ENCODE peak calls at places on chromosomes 7 and 10, in eight cellular contexts. One of them, this sample, is unnamed.
A peak's percentile ranks its signal among the peaks of the same experiment; 100 is the strongest.

GRCh38 chr7:107582906-107583305 is 2.9 kb downstream of the BCAP29 start:
- DNase-seq in Peyer's patch: no peak
- DNase-seq in GM12864: no peak
- DNase-seq in brain microvascular endothelial cell: no peak
- DNase-seq in epithelial cell of proximal tubule: no peak
- DNase-seq in psoas muscle: no peak
- DNase-seq in fibroblast of mammary gland: no peak
- DNase-seq in lower leg skin: no peak
- DNase-seq in this sample: no peak

GRCh38 chr10:15485684-15486316 is 114.7 kb upstream of the FAM171A1 start:
- DNase-seq in brain microvascular endothelial cell: peak; percentile 69
- DNase-seq in epithelial cell of proximal tubule: no peak
- DNase-seq in psoas muscle: no peak
- DNase-seq in Peyer's patch: no peak
- DNase-seq in fibroblast of mammary gland: peak; percentile 92
- DNase-seq in GM12864: no peak
- DNase-seq in lower leg skin: no peak
- DNase-seq in this sample: no peak

GRCh38 chr10:119517235-119518141 is 25.0 kb downstream of the RGS10 start:
- DNase-seq in epithelial cell of proximal tubule: no peak
- DNase-seq in fibroblast of mammary gland: peak; percentile 23
- DNase-seq in lower leg skin: peak; percentile 62
- DNase-seq in psoas muscle: no peak
- DNase-seq in brain microvascular endothelial cell: peak; percentile 86
- DNase-seq in GM12864: peak; percentile 70
- DNase-seq in Peyer's patch: peak; percentile 81
- DNase-seq in this sample: peak; percentile 85

GRCh38 chr7:27082171-27082570 is 13.6 kb downstream of the HOXA1 start:
- DNase-seq in fibroblast of mammary gland: no peak
- DNase-seq in brain microvascular endothelial cell: no peak
- DNase-seq in lower leg skin: no peak
- DNase-seq in epithelial cell of proximal tubule: no peak
- DNase-seq in psoas muscle: no peak
- DNase-seq in GM12864: no peak
- DNase-seq in Peyer's patch: no peak
- DNase-seq in this sample: no peak

GRCh38 chr7:115328018-115328417 is 406.1 kb downstream of the MDFIC start:
- DNase-seq in brain microvascular endothelial cell: no peak
- DNase-seq in lower leg skin: no peak
- DNase-seq in psoas muscle: no peak
- DNase-seq in GM12864: no peak
- DNase-seq in Peyer's patch: no peak
- DNase-seq in epithelial cell of proximal tubule: no peak
- DNase-seq in fibroblast of mammary gland: peak; percentile 58
- DNase-seq in this sample: no peak

GRCh38 chr10:24901686-24902399 is 50.6 kb downstream of the PRTFDC1 start:
- DNase-seq in Peyer's patch: peak; percentile 23
- DNase-seq in fibroblast of mammary gland: peak; percentile 99
- DNase-seq in psoas muscle: peak; percentile 64
- DNase-seq in GM12864: no peak
- DNase-seq in brain microvascular endothelial cell: peak; percentile 86
- DNase-seq in epithelial cell of proximal tubule: peak; percentile 98
- DNase-seq in lower leg skin: no peak
- DNase-seq in this sample: peak; percentile 45

GRCh38 chr10:74825033-74825370 is 1.4 kb upstream of the KAT6B start:
- DNase-seq in epithelial cell of proximal tubule: no peak
- DNase-seq in Peyer's patch: no peak
- DNase-seq in GM12864: no peak
- DNase-seq in psoas muscle: peak; percentile 75
- DNase-seq in brain microvascular endothelial cell: no peak
- DNase-seq in lower leg skin: peak; percentile 29
- DNase-seq in fibroblast of mammary gland: no peak
- DNase-seq in this sample: peak; percentile 68

GRCh38 chr7:32070406-32071360 is at the start of gene PDE1C:
- DNase-seq in epithelial cell of proximal tubule: no peak
- DNase-seq in GM12864: no peak
- DNase-seq in fibroblast of mammary gland: no peak
- DNase-seq in Peyer's patch: no peak
- DNase-seq in lower leg skin: no peak
- DNase-seq in brain microvascular endothelial cell: no peak
- DNase-seq in psoas muscle: no peak
- DNase-seq in this sample: no peak

GRCh38 chr10:35781643-35782035 is 139.5 kb upstream of the FZD8 start:
- DNase-seq in epithelial cell of proximal tubule: no peak
- DNase-seq in psoas muscle: no peak
- DNase-seq in Peyer's patch: no peak
- DNase-seq in lower leg skin: no peak
- DNase-seq in fibroblast of mammary gland: peak; percentile 22
- DNase-seq in GM12864: no peak
- DNase-seq in brain microvascular endothelial cell: no peak
- DNase-seq in this sample: peak; percentile 18

GRCh38 chr10:127195571-127196226 is 692 bp downstream of the INSYN2A start:
- DNase-seq in GM12864: no peak
- DNase-seq in brain microvascular endothelial cell: no peak
- DNase-seq in epithelial cell of proximal tubule: no peak
- DNase-seq in fibroblast of mammary gland: peak; percentile 16
- DNase-seq in psoas muscle: no peak
- DNase-seq in Peyer's patch: no peak
- DNase-seq in lower leg skin: no peak
- DNase-seq in this sample: no peak

GRCh38 chr10:126569513-126570447 is 100.7 kb downstream of the C10orf90 start:
- DNase-seq in GM12864: no peak
- DNase-seq in Peyer's patch: no peak
- DNase-seq in psoas muscle: no peak
- DNase-seq in epithelial cell of proximal tubule: peak; percentile 59
- DNase-seq in fibroblast of mammary gland: peak; percentile 86
- DNase-seq in lower leg skin: no peak
- DNase-seq in brain microvascular endothelial cell: peak; percentile 91
- DNase-seq in this sample: no peak

GRCh38 chr7:27160546-27161213 is 4.2 kb upstream of the HOXA7 start:
- DNase-seq in GM12864: peak; percentile 51
- DNase-seq in psoas muscle: peak; percentile 93
- DNase-seq in brain microvascular endothelial cell: peak; percentile 40
- DNase-seq in epithelial cell of proximal tubule: no peak
- DNase-seq in Peyer's patch: peak; percentile 91
- DNase-seq in fibroblast of mammary gland: peak; percentile 86
- DNase-seq in lower leg skin: peak; percentile 90
- DNase-seq in this sample: peak; percentile 93

GRCh38 chr7:10939237-10939910 is 34.3 kb upstream of the PHF14 start:
- DNase-seq in brain microvascular endothelial cell: no peak
- DNase-seq in GM12864: peak; percentile 10
- DNase-seq in psoas muscle: peak; percentile 45
- DNase-seq in epithelial cell of proximal tubule: no peak
- DNase-seq in lower leg skin: no peak
- DNase-seq in fibroblast of mammary gland: peak; percentile 2
- DNase-seq in Peyer's patch: no peak
- DNase-seq in this sample: no peak

GRCh38 chr7:1380821-1381580 is 78.3 kb downstream of the MICALL2 start:
- DNase-seq in Peyer's patch: no peak
- DNase-seq in GM12864: no peak
- DNase-seq in lower leg skin: no peak
- DNase-seq in brain microvascular endothelial cell: no peak
- DNase-seq in epithelial cell of proximal tubule: no peak
- DNase-seq in psoas muscle: no peak
- DNase-seq in fibroblast of mammary gland: no peak
- DNase-seq in this sample: no peak

GRCh38 chr10:921471-922414 is 9.8 kb downstream of the LARP4B start:
- DNase-seq in fibroblast of mammary gland: peak; percentile 83
- DNase-seq in Peyer's patch: peak; percentile 12
- DNase-seq in lower leg skin: no peak
- DNase-seq in GM12864: no peak
- DNase-seq in psoas muscle: no peak
- DNase-seq in epithelial cell of proximal tubule: no peak
- DNase-seq in brain microvascular endothelial cell: peak; percentile 50
- DNase-seq in this sample: no peak

GRCh38 chr10:46270086-46270811 is 16.5 kb upstream of the ANTXRL start:
- DNase-seq in brain microvascular endothelial cell: no peak
- DNase-seq in fibroblast of mammary gland: no peak
- DNase-seq in epithelial cell of proximal tubule: no peak
- DNase-seq in GM12864: no peak
- DNase-seq in lower leg skin: no peak
- DNase-seq in psoas muscle: no peak
- DNase-seq in Peyer's patch: peak; percentile 43
- DNase-seq in this sample: no peak

GRCh38 chr7:30246392-30246791 is 38.0 kb upstream of the ZNRF2 start:
- DNase-seq in Peyer's patch: no peak
- DNase-seq in brain microvascular endothelial cell: no peak
- DNase-seq in epithelial cell of proximal tubule: no peak
- DNase-seq in fibroblast of mammary gland: no peak
- DNase-seq in psoas muscle: no peak
- DNase-seq in GM12864: no peak
- DNase-seq in lower leg skin: no peak
- DNase-seq in this sample: no peak

GRCh38 chr7:341841-342638 is 52.1 kb downstream of the FOXL3 start:
- DNase-seq in lower leg skin: no peak
- DNase-seq in psoas muscle: peak; percentile 83
- DNase-seq in GM12864: no peak
- DNase-seq in brain microvascular endothelial cell: no peak
- DNase-seq in epithelial cell of proximal tubule: no peak
- DNase-seq in Peyer's patch: no peak
- DNase-seq in fibroblast of mammary gland: no peak
- DNase-seq in this sample: no peak
- TF ChIP-seq CTCF in lower leg skin: no peak
- TF ChIP-seq CTCF in psoas muscle: no peak
- TF ChIP-seq CTCF in GM12864: no peak
- TF ChIP-seq CTCF in brain microvascular endothelial cell: no peak
- TF ChIP-seq CTCF in epithelial cell of proximal tubule: no peak
- TF ChIP-seq CTCF in Peyer's patch: peak; percentile 23
- TF ChIP-seq CTCF in fibroblast of mammary gland: no peak
- TF ChIP-seq CTCF in this sample: no peak

GRCh38 chr10:122139627-122140151 is 131.4 kb upstream of the BTBD16 start:
- DNase-seq in psoas muscle: peak; percentile 65
- DNase-seq in lower leg skin: no peak
- DNase-seq in Peyer's patch: no peak
- DNase-seq in fibroblast of mammary gland: peak; percentile 64
- DNase-seq in brain microvascular endothelial cell: no peak
- DNase-seq in epithelial cell of proximal tubule: no peak
- DNase-seq in GM12864: no peak
- DNase-seq in this sample: no peak
- H3K4me3 ChIP-seq in psoas muscle: no peak overlapping the region
- H3K4me3 ChIP-seq in lower leg skin: no peak overlapping the region
- H3K4me3 ChIP-seq in Peyer's patch: no peak overlapping the region
- H3K4me3 ChIP-seq in fibroblast of mammary gland: no peak overlapping the region
- H3K4me3 ChIP-seq in brain microvascular endothelial cell: no peak overlapping the region
- H3K4me3 ChIP-seq in epithelial cell of proximal tubule: no peak overlapping the region
- H3K4me3 ChIP-seq in GM12864: no peak overlapping the region
- H3K4me3 ChIP-seq in this sample: no peak overlapping the region

DNA sequence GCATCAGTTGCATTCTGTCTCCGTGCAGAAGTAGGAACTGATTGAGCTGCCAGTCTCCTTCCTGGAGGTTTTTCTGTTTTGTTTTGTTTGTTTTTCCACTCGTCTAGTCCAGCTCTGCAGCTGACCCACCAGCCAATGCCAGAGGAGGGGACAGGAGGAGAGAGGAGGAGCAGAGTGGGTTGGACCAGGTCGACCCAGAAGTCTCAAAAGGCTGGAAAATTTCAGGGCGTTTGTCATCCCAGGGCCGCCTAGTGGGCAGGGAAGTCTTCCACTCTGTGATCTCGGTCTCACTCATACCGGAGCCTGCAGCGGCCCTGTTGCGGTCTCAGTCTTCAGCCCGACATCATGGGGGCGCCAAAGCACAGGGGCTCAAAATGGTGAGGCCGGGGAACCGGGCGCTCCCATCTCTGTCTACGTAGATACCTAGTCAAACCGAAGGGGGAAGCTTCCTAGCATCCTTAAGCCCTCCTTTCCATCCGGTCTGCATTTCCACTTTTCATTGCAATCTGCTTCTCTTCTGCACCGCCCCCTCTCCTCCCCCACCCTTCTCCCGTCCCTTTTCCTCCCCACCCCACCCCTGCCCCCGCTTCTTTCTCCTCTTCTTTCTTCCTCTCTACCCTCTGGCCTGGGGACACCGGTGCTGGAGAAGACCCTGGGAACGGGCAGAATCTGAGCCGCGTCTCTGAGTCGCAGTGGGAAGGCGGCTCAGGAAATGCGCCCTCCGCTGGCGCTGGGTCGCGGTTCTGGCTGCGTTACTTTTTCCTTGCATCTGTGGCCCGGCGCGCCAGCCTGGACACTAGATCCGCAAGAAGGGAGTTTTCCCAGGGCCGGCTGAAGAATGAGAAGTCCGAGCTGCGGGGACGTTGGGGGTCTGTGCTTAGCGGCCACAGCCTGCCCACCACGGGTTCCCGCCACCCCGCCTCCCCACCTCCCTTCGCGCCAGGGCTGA is 16.2 kb upstream of the PAX2 start:
- DNase-seq in fibroblast of mammary gland: peak; percentile 19
- DNase-seq in Peyer's patch: no peak
- DNase-seq in GM12864: no peak
- DNase-seq in brain microvascular endothelial cell: no peak
- DNase-seq in epithelial cell of proximal tubule: no peak
- DNase-seq in psoas muscle: no peak
- DNase-seq in lower leg skin: no peak
- DNase-seq in this sample: peak; percentile 41
- TF ChIP-seq CTCF in fibroblast of mammary gland: no peak
- TF ChIP-seq CTCF in Peyer's patch: no peak
- TF ChIP-seq CTCF in GM12864: peak; percentile 6
- TF ChIP-seq CTCF in brain microvascular endothelial cell: peak; percentile 63
- TF ChIP-seq CTCF in epithelial cell of proximal tubule: peak; percentile 64
- TF ChIP-seq CTCF in psoas muscle: no peak
- TF ChIP-seq CTCF in lower leg skin: no peak
- TF ChIP-seq CTCF in this sample: peak; percentile 34

GRCh38 chr10:7704360-7704759 is 1.2 kb downstream of the ITIH2 start:
- DNase-seq in brain microvascular endothelial cell: no peak
- DNase-seq in Peyer's patch: no peak
- DNase-seq in GM12864: no peak
- DNase-seq in fibroblast of mammary gland: no peak
- DNase-seq in psoas muscle: no peak
- DNase-seq in epithelial cell of proximal tubule: no peak
- DNase-seq in lower leg skin: no peak
- DNase-seq in this sample: no peak

GRCh38 chr10:7706534-7707073 is 3.5 kb downstream of the ITIH2 start:
- DNase-seq in brain microvascular endothelial cell: no peak
- DNase-seq in epithelial cell of proximal tubule: no peak
- DNase-seq in GM12864: no peak
- DNase-seq in lower leg skin: no peak
- DNase-seq in Peyer's patch: no peak
- DNase-seq in psoas muscle: no peak
- DNase-seq in fibroblast of mammary gland: no peak
- DNase-seq in this sample: no peak

GRCh38 chr10:7707102-7707501 is 4.0 kb downstream of the ITIH2 start:
- DNase-seq in GM12864: no peak
- DNase-seq in fibroblast of mammary gland: no peak
- DNase-seq in lower leg skin: no peak
- DNase-seq in epithelial cell of proximal tubule: peak; percentile 90
- DNase-seq in Peyer's patch: no peak
- DNase-seq in brain microvascular endothelial cell: no peak
- DNase-seq in psoas muscle: no peak
- DNase-seq in this sample: no peak

GRCh38 chr10:7703140-7703539 is at the start of gene ITIH2:
- DNase-seq in fibroblast of mammary gland: no peak
- DNase-seq in brain microvascular endothelial cell: no peak
- DNase-seq in Peyer's patch: no peak
- DNase-seq in epithelial cell of proximal tubule: no peak
- DNase-seq in lower leg skin: no peak
- DNase-seq in GM12864: no peak
- DNase-seq in psoas muscle: no peak
- DNase-seq in this sample: no peak

DNA sequence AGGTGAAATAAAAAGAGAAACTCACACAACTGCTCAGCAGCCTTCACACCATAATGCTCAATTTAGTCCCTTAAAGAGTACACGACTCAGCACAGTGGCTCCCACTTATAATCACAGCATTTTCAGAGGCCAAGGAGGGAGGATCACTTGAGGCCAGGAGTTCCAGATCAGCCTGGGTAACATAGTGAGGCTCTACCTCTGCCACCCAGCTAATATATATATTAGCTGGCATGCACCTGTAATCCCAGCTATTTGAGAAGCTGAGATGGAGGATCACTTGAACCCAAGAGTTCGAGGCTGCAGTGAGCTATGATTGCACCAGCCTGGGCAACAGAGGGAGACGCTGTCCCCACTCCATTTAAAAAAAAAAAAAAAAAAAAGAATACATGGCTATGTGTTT is 2.2 kb downstream of the ITIH2 start:
- DNase-seq in Peyer's patch: no peak
- DNase-seq in fibroblast of mammary gland: no peak
- DNase-seq in psoas muscle: no peak
- DNase-seq in epithelial cell of proximal tubule: no peak
- DNase-seq in GM12864: no peak
- DNase-seq in brain microvascular endothelial cell: no peak
- DNase-seq in lower leg skin: no peak
- DNase-seq in this sample: no peak
- H3K4me3 ChIP-seq in Peyer's patch: no peak overlapping the region
- H3K4me3 ChIP-seq in fibroblast of mammary gland: no peak overlapping the region
- H3K4me3 ChIP-seq in psoas muscle: no peak overlapping the region
- H3K4me3 ChIP-seq in epithelial cell of proximal tubule: no peak overlapping the region
- H3K4me3 ChIP-seq in GM12864: no peak overlapping the region
- H3K4me3 ChIP-seq in brain microvascular endothelial cell: no peak overlapping the region
- H3K4me3 ChIP-seq in lower leg skin: no peak overlapping the region
- H3K4me3 ChIP-seq in this sample: no peak overlapping the region